ENCODE peak calls at places on chromosomes 11 and 22, in six cellular contexts. T, H, Z, A, J and X are unnamed samples.

GRCh38 chr22:45964372-45964771 is 12.6 kb downstream of the WNT7B start:
- DNase-seq in T (no peak), H (no peak), Z (no peak), A (no peak), J (no peak), X (no peak)

GRCh38 chr22:45869448-45869847 is 107.5 kb downstream of the WNT7B start:
- DNase-seq in T (no peak), H (no peak), Z (no peak), A (no peak), J (no peak), X (no peak)

GRCh38 chr11:94731921-94732601 is 36.1 kb upstream of the AMOTL1 start:
- DNase-seq in T (no peak), H (no peak), Z (peak), A (no peak), J (peak), X (peak)

GRCh38 chr11:69437001-69437875 is 44.2 kb upstream of the LINC01488 start:
- DNase-seq in T (no peak), H (no peak), Z (no peak), A (no peak), J (no peak), X (no peak)

GRCh38 chr11:64136767-64137166 is 29.1 kb downstream of the MACROD1 start:
- DNase-seq in T (no peak), H (no peak), Z (no peak), A (no peak), J (no peak), X (no peak)

GRCh38 chr11:128291835-128292234 is 295.5 kb downstream of the ETS1 start:
- DNase-seq in T (peak), H (peak), Z (no peak), A (no peak), J (no peak), X (no peak)

GRCh38 chr22:39128508-39128907 is 24.0 kb downstream of the CBX7 start:
- DNase-seq in T (no peak), H (no peak), Z (no peak), A (no peak), J (no peak), X (no peak)

GRCh38 chr22:28711820-28712777 is 29.5 kb downstream of the CHEK2 start:
- DNase-seq in T (no peak), H (no peak), Z (peak), A (no peak), J (peak), X (peak)

GRCh38 chr11:17807034-17807433 is 72.5 kb downstream of the KCNC1 start:
- DNase-seq in T (no peak), H (no peak), Z (no peak), A (no peak), J (no peak), X (no peak)
- H3K4me3 ChIP-seq in T (no peak), H (no peak), Z (no peak), A (no peak), J (no peak), X (no peak)

DNA sequence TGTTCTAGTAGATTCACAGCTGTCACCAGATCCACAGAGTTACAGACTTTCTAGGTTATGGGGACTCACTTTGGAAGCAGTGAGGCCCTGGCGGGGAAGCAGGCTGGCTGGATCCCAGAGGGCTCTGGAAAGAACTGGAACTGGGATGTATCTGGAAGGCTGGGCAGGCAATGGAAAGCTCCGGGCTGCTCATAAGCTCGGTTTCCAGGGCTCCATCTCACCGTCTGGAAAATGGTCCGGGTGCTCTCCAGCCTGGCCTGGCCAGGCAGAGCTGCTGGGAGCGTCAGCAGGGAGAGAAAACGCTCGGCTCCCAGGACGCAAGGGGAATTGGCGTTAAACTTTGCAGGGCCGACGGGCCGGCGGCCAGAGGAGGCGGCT is 339 bp upstream of the SEZ6L start:
- DNase-seq in T (no peak), H (no peak), Z (no peak), A (no peak), J (no peak), X (no peak)
- H3K4me3 ChIP-seq in T (no peak), H (peak), Z (no peak), A (peak), J (no peak), X (no peak)

GRCh38 chr11:35526370-35526792 is 965 bp upstream of the PAMR1 start:
- DNase-seq in T (no peak), H (no peak), Z (peak), A (no peak), J (no peak), X (no peak)

GRCh38 chr11:35524780-35525179 is 636 bp downstream of the PAMR1 start:
- DNase-seq in T (no peak), H (no peak), Z (peak), A (no peak), J (no peak), X (no peak)

GRCh38 chr11:35523861-35524260 is 1.6 kb downstream of the PAMR1 start:
- DNase-seq in T (no peak), H (no peak), Z (no peak), A (no peak), J (no peak), X (no peak)

GRCh38 chr11:35523351-35523768 is 2.1 kb downstream of the PAMR1 start:
- DNase-seq in T (no peak), H (no peak), Z (no peak), A (no peak), J (no peak), X (peak)

DNA sequence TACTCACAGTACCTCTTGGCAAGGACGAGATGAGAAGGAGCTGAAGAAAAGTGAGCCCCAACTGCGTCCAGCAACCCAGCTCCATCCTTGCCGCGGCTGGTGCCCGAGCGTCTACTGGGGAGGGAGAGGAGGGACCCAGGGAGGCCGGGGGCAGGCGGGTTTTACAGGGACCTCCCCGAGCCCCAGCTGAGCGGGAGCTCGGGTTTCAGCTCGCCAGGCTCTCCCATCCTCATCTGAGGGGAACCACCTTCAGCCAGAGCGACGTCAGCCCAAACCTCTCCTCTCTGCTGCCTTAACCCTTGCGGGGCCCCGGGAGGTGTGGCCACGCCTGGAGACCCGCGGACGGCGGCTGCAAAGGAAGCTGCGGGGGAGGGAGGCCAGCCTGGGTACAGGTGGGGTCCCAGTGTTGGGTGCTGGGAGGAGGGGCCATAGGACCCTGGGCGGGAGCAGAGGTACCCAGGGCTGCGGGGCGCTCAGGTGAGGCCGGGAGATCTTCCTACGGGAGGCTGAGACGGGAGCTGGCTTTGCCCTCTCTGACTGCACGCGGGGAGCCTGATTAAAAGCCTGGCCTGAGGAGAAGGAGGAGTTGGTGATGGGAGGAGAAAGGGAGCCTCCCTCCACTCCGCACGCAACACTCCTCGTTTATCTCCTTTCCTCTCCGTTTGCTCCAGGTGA is at the start of gene PAMR1:
- DNase-seq in T (no peak), H (peak), Z (peak), A (no peak), J (peak), X (no peak)
- H3K4me3 ChIP-seq in T (no peak), H (peak), Z (peak), A (no peak), J (peak), X (peak)

GRCh38 chr11:72037554-72038311 is 39.0 kb downstream of the IL18BP start:
- DNase-seq in T (no peak), H (no peak), Z (no peak), A (no peak), J (no peak), X (no peak)

GRCh38 chr11:72040497-72041363 is 39.6 kb downstream of the NUMA1 start:
- DNase-seq in T (peak), H (peak), Z (peak), A (peak), J (peak), X (peak)

GRCh38 chr11:72038491-72038890 is 39.8 kb downstream of the IL18BP start:
- DNase-seq in T (no peak), H (peak), Z (peak), A (no peak), J (peak), X (peak)

GRCh38 chr11:72039108-72039850 is 40.6 kb downstream of the IL18BP start:
- DNase-seq in T (no peak), H (peak), Z (no peak), A (no peak), J (peak), X (no peak)

GRCh38 chr11:72036687-72037086 is 38.0 kb downstream of the IL18BP start:
- DNase-seq in T (no peak), H (no peak), Z (no peak), A (no peak), J (no peak), X (no peak)
- H3K4me3 ChIP-seq in T (no peak), H (no peak), Z (no peak), A (no peak), J (no peak), X (no peak)

GRCh38 chr11:67352546-67353316 is 615 bp downstream of the POLD4 start:
- DNase-seq in T (no peak), H (peak), Z (no peak), A (no peak), J (no peak), X (no peak)

GRCh38 chr11:67353317-67354313 is at the start of gene POLD4:
- DNase-seq in T (peak), H (peak), Z (peak), A (peak), J (peak), X (peak)

GRCh38 chr11:67349457-67349856 is 3.9 kb downstream of the POLD4 start:
- DNase-seq in T (no peak), H (no peak), Z (no peak), A (no peak), J (no peak), X (no peak)

GRCh38 chr11:67349927-67350465 is 3.4 kb downstream of the POLD4 start:
- DNase-seq in T (no peak), H (no peak), Z (no peak), A (no peak), J (no peak), X (no peak)

GRCh38 chr11:67351275-67352005 is 1.9 kb downstream of the POLD4 start:
- DNase-seq in T (peak), H (peak), Z (no peak), A (no peak), J (peak), X (no peak)
- H3K4me3 ChIP-seq in T (no peak), H (no peak), Z (no peak), A (no peak), J (no peak), X (no peak)

GRCh38 chr22:38087855-38088254 is 3.9 kb upstream of the SLC16A8 start:
- DNase-seq in T (no peak), H (no peak), Z (no peak), A (no peak), J (no peak), X (no peak)
- H3K4me3 ChIP-seq in T (no peak), H (no peak), Z (no peak), A (no peak), J (no peak), X (no peak)

GRCh38 chr11:1923201-1923956 is 3.9 kb downstream of the TNNT3 start:
- DNase-seq in T (no peak), H (no peak), Z (no peak), A (no peak), J (no peak), X (no peak)

GRCh38 chr11:1920128-1920908 is 815 bp downstream of the TNNT3 start:
- DNase-seq in T (no peak), H (peak), Z (no peak), A (no peak), J (no peak), X (no peak)

GRCh38 chr11:1922411-1923113 is 3.1 kb downstream of the TNNT3 start:
- DNase-seq in T (no peak), H (peak), Z (no peak), A (no peak), J (no peak), X (no peak)

GRCh38 chr11:1920909-1921575 is 1.5 kb downstream of the TNNT3 start:
- DNase-seq in T (no peak), H (peak), Z (no peak), A (no peak), J (no peak), X (no peak)

GRCh38 chr11:1921576-1922141 is 2.2 kb downstream of the TNNT3 start:
- DNase-seq in T (no peak), H (peak), Z (no peak), A (no peak), J (no peak), X (no peak)
- H3K4me3 ChIP-seq in T (no peak), H (no peak), Z (no peak), A (no peak), J (no peak), X (no peak)

GRCh38 chr11:313304-313786 is 495 bp upstream of the IFITM1 start:
- DNase-seq in T (no peak), H (no peak), Z (no peak), A (no peak), J (no peak), X (no peak)

GRCh38 chr11:309558-309855 is 1.9 kb downstream of the IFITM2 start:
- DNase-seq in T (no peak), H (no peak), Z (no peak), A (no peak), J (no peak), X (no peak)

GRCh38 chr11:313787-314547 is at the start of gene IFITM1:
- DNase-seq in T (peak), H (peak), Z (no peak), A (no peak), J (peak), X (peak)

GRCh38 chr11:315051-315481 is 1.2 kb downstream of the IFITM1 start:
- DNase-seq in T (no peak), H (no peak), Z (no peak), A (no peak), J (no peak), X (no peak)

GRCh38 chr11:312092-312816 is 1.6 kb upstream of the IFITM1 start:
- DNase-seq in T (no peak), H (no peak), Z (no peak), A (no peak), J (no peak), X (no peak)
- H3K4me3 ChIP-seq in T (peak), H (peak), Z (no peak), A (no peak), J (peak), X (no peak)

GRCh38 chr11:120168960-120169681 is 31.2 kb upstream of the TRIM29 start:
- DNase-seq in T (peak), H (peak), Z (peak), A (no peak), J (no peak), X (no peak)
- H3K4me3 ChIP-seq in T (peak), H (peak), Z (peak), A (peak), J (peak), X (peak)